ENCODE peak calls at places on chromosomes 11 and 22, in five cellular contexts. C, U, Q, M and H are unnamed samples.

GRCh38 chr11:64541131-64541530 is 49.9 kb upstream of the SLC22A12 start:
- DNase-seq in C (peak), M (no peak), U (no peak), Q (no peak), H (no peak)

GRCh38 chr11:111531687-111532364 is 8.7 kb upstream of the LAYN start:
- DNase-seq in C (no peak), U (no peak), M (peak), Q (peak), H (peak)

GRCh38 chr11:122478986-122479385 is 176.5 kb upstream of the UBASH3B start:
- DNase-seq in Q (peak), U (no peak), C (no peak), M (peak), H (peak)

GRCh38 chr22:44735518-44736428 is 16.6 kb upstream of the ARHGAP8 start:
- DNase-seq in M (peak), U (no peak), Q (peak), C (peak), H (peak)

GRCh38 chr11:20355221-20356219 is 8.0 kb upstream of the HTATIP2 start:
- DNase-seq in U (no peak), C (no peak), Q (peak), M (peak), H (peak)

GRCh38 chr22:23070418-23071162 is at the start of gene GNAZ:
- DNase-seq in Q (peak), C (peak), M (no peak), U (no peak), H (no peak)

GRCh38 chr11:109956124-109956793 is 136.9 kb upstream of the ZC3H12C start:
- DNase-seq in M (no peak), U (no peak), Q (no peak), C (no peak), H (no peak)

GRCh38 chr11:76787911-76788596 is 4.9 kb downstream of the TSKU start:
- DNase-seq in C (no peak), M (peak), Q (no peak), U (no peak), H (peak)

GRCh38 chr11:84870486-84870885 is 756.7 kb downstream of the DLG2 start:
- DNase-seq in U (no peak), C (no peak), Q (no peak), M (no peak), H (no peak)

GRCh38 chr11:13923716-13924650 is 38.5 kb upstream of the SPON1 start:
- DNase-seq in M (no peak), U (no peak), Q (peak), C (no peak), H (no peak)

GRCh38 chr11:110470716-110471115 is 41.0 kb downstream of the FDX1 start:
- DNase-seq in M (peak), Q (no peak), C (no peak), U (no peak), H (peak)

GRCh38 chr22:36369922-36370781 is 17.6 kb downstream of the MYH9 start:
- DNase-seq in U (no peak), Q (peak), C (no peak), M (peak), H (no peak)

GRCh38 chr11:93288079-93288478 is 42.5 kb upstream of the DEUP1 start:
- DNase-seq in U (no peak), C (no peak), M (no peak), Q (no peak), H (no peak)

GRCh38 chr11:1529774-1530173 is 42.3 kb downstream of the DUSP8 start:
- DNase-seq in C (no peak), U (no peak), M (no peak), Q (no peak), H (no peak)

GRCh38 chr11:1530686-1531256 is 41.3 kb downstream of the DUSP8 start:
- DNase-seq in C (no peak), M (no peak), U (no peak), Q (no peak), H (no peak)

GRCh38 chr11:1532606-1533341 is 39.3 kb downstream of the DUSP8 start:
- DNase-seq in Q (no peak), U (no peak), C (no peak), M (peak), H (peak)

GRCh38 chr11:1531961-1532586 is 40.0 kb downstream of the DUSP8 start:
- DNase-seq in C (no peak), M (peak), U (peak), Q (no peak), H (peak)

DNA sequence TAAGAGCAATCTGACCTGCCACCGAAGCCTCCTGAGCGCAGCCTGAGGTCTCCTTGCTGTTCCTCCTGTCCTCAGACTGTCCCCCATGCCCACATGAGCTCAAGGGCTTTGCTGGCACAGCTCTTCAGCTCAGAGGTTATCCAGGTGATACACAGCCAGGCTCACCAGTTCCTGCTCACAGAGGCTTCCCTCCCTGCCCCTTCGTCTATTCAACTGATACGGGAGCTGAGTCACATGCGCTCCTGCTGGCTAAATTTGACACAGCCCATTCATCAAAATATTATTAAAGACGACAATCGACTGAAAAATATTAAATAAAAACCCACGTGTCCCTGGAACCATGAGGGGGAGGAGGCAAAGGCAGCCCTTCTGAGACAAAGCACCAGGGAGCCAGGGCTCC is 40.7 kb downstream of the DUSP8 start:
- DNase-seq in C (no peak), U (peak), Q (no peak), M (peak), H (no peak)
- TF ChIP-seq CTCF in C (no peak), U (no peak), Q (no peak), M (peak), H (no peak)

GRCh38 chr11:107563702-107564101 is 1.8 kb downstream of the ALKBH8 start:
- DNase-seq in C (no peak), U (peak), M (peak), Q (peak), H (peak)
- TF ChIP-seq CTCF in C (peak), U (peak), M (peak), Q (peak), H (peak)

GRCh38 chr22:31099841-31100761 is 7.3 kb downstream of the SELENOM start:
- DNase-seq in M (no peak), U (no peak), C (no peak), Q (no peak), H (no peak)
- TF ChIP-seq CTCF in M (no peak), U (no peak), C (no peak), Q (no peak), H (no peak)

DNA sequence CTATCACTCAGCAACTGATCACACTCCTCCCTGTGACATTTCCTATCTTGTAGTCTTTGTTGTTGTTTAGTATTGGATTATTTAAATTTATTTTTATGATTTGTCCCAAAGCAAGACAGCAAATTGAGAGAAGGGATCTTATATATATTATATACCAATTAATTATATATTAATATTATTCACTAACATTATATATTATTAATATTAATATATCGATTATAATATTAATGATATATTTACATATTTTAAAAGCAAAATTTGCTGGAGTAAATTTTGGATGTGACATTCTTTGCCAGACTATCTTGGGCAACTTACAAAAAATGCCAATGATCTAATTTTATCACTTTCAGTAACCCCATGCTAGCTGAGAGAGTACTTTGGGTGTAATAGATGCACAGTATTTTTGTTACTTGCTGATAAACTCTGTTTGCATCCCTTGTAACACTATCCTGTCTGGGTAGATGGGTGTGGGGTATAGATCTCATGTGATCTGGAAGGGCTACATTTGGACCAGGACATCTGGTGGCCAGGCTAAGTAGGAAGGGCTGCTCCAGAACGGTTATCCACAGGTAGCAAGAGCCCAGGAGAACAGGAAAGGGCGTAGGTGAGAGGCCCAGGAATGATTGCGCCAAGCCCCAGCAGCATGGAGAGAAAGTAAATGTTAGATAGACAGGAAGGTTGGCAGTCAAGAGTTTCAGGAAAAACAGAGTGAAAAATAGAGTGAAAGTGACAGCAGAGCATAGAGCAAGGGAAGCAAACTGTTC is 608.6 kb upstream of the KIRREL3 start:
- DNase-seq in Q (no peak), U (no peak), M (no peak), C (no peak), H (no peak)
- TF ChIP-seq CTCF in Q (no peak), U (no peak), M (no peak), C (no peak), H (no peak)

GRCh38 chr11:116454020-116454645 is 318.7 kb downstream of the BUD13 start:
- DNase-seq in C (no peak), U (no peak), M (peak), Q (peak), H (peak)
- TF ChIP-seq CTCF in C (peak), U (peak), M (peak), Q (peak), H (peak)

GRCh38 chr11:128302425-128303186 is 284.8 kb downstream of the ETS1 start:
- DNase-seq in Q (no peak), U (no peak), C (no peak), M (no peak), H (no peak)
- TF ChIP-seq CTCF in Q (no peak), U (no peak), C (no peak), M (no peak), H (no peak)

DNA sequence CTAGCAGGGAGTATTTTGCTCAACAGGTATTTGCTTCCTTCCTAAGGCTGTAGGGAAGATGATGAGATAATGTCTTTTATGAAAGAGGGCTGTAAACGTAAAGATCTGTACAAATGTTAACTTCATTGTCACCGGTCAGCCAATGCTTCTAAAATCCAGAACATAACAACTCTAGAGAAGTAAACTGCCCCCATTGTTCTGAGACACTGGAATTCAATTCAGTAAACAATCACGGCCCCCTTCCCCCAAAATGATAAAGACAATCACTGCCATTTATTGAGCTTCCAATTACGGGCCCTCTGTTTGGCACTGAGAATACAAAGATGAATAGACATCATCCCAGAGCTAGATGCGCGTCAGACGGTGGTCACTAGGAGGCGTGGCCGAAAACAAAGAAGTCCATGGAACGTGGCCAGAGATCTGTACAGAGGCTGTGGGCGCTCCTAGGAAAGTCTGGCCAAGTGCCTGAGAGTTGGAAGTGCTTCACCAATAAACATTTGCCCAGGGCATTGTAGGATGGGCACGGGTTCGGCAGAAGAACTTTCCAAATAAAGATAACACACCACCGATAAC is 576 bp downstream of the TMEM258 start:
- DNase-seq in M (peak), C (peak), Q (peak), U (no peak), H (peak)
- TF ChIP-seq CTCF in M (no peak), C (no peak), Q (no peak), U (no peak), H (peak)

GRCh38 chr22:32991353-32992115 is 66.6 kb downstream of the SYN3 start:
- DNase-seq in Q (no peak), U (peak), M (peak), C (no peak), H (peak)
- TF ChIP-seq CTCF in Q (no peak), U (no peak), M (no peak), C (no peak), H (no peak)

GRCh38 chr11:70503878-70504240 is 105.5 kb downstream of the CTTN start:
- DNase-seq in Q (no peak), C (peak), M (no peak), U (no peak), H (no peak)
- TF ChIP-seq CTCF in Q (peak), C (no peak), M (no peak), U (no peak), H (no peak)

GRCh38 chr22:39349967-39350802 is at the start of gene SYNGR1:
- DNase-seq in C (peak), M (no peak), U (no peak), Q (no peak), H (no peak)

GRCh38 chr22:39351689-39352214 is 2.0 kb downstream of the SYNGR1 start:
- DNase-seq in C (no peak), U (no peak), Q (peak), M (no peak), H (no peak)

GRCh38 chr22:39350803-39351688 is 1.3 kb downstream of the SYNGR1 start:
- DNase-seq in U (no peak), Q (no peak), C (no peak), M (no peak), H (no peak)

GRCh38 chr22:39348909-39349505 is 784 bp upstream of the SYNGR1 start:
- DNase-seq in Q (peak), M (no peak), U (no peak), C (no peak), H (no peak)

GRCh38 chr22:39349506-39349966 is 255 bp upstream of the SYNGR1 start:
- DNase-seq in M (no peak), C (no peak), Q (no peak), U (no peak), H (no peak)
- TF ChIP-seq CTCF in M (no peak), C (peak), Q (no peak), U (no peak), H (no peak)